ENCODE peak calls at places on chromosomes 3 and 15, in eight cellular contexts. T is omental fat pad; E is AG04449; C is left cardiac atrium; K is activated effector memory CD4-positive, alpha-beta T cell treated with Interleukin-2 at 50 U/mL for 16 hours; P is caudate nucleus; X is activated naive CD4-positive, alpha-beta T cell; Q is Caki2. B is an unnamed sample.

GRCh38 chr3:187571701-187572100 is 98.5 kb downstream of the SST start:
- DNase-seq in E (no peak), C (no peak), T (no peak), P (no peak), K (no peak), Q (peak), X (no peak), B (no peak)

GRCh38 chr3:155204851-155205250 is 88.6 kb downstream of the STRIT1 start:
- DNase-seq in T (no peak), Q (no peak), E (no peak), C (no peak), K (no peak), X (no peak), P (no peak), B (no peak)

GRCh38 chr3:64642327-64643151 is 45.3 kb downstream of the ADAMTS9 start:
- DNase-seq in E (no peak), K (no peak), P (no peak), Q (no peak), T (no peak), X (no peak), C (no peak), B (no peak)

GRCh38 chr15:100020614-100021013 is 287.4 kb upstream of the LYSMD4 start:
- DNase-seq in X (no peak), P (no peak), T (no peak), Q (no peak), E (no peak), K (no peak), C (no peak), B (no peak)

GRCh38 chr15:78041946-78042345 is 35.6 kb downstream of the TBC1D2B start:
- DNase-seq in Q (no peak), P (no peak), K (no peak), T (no peak), C (no peak), X (no peak), E (no peak), B (no peak)

GRCh38 chr15:64950888-64951287 is 38.8 kb downstream of the SPG21 start:
- DNase-seq in E (no peak), Q (no peak), C (no peak), T (no peak), K (no peak), X (no peak), P (no peak), B (no peak)

GRCh38 chr3:31610700-31611275 is 78.1 kb downstream of the STT3B start:
- DNase-seq in C (no peak), T (no peak), K (no peak), E (no peak), X (no peak), Q (peak), P (no peak), B (no peak)

GRCh38 chr3:53045107-53045783 is 628 bp downstream of the SFMBT1 start:
- DNase-seq in E (no peak), Q (no peak), K (peak), T (no peak), P (peak), C (peak), X (no peak), B (no peak)

GRCh38 chr3:29453278-29453961 is 172.5 kb downstream of the RBMS3 start:
- DNase-seq in P (peak), X (no peak), T (no peak), K (no peak), E (no peak), Q (no peak), C (peak), B (no peak)

GRCh38 chr3:125383744-125384143 is 8.6 kb upstream of the ZNF148 start:
- DNase-seq in X (no peak), T (no peak), C (no peak), K (no peak), P (no peak), E (no peak), Q (no peak), B (no peak)

GRCh38 chr3:177306252-177306651 is 109.0 kb upstream of the TBL1XR1 start:
- DNase-seq in X (no peak), T (no peak), C (no peak), K (no peak), Q (no peak), E (no peak), P (no peak), B (no peak)

GRCh38 chr3:172836390-172836997 is 86.0 kb downstream of the ECT2 start:
- DNase-seq in P (no peak), T (no peak), E (peak), C (peak), X (no peak), Q (peak), K (no peak), B (no peak)

GRCh38 chr3:131260525-131260924 is 121.0 kb upstream of the NUDT16 start:
- DNase-seq in T (no peak), E (no peak), Q (no peak), C (no peak), X (no peak), P (no peak), K (no peak), B (no peak)

GRCh38 chr3:37114251-37115145 is 59.9 kb downstream of the LRRFIP2 start:
- DNase-seq in T (no peak), E (peak), P (no peak), Q (no peak), K (no peak), X (no peak), C (no peak), B (peak)

GRCh38 chr3:14463330-14464216 is 61.2 kb downstream of the SLC6A6 start:
- DNase-seq in Q (no peak), P (no peak), T (no peak), X (no peak), K (no peak), E (no peak), C (no peak), B (no peak)

B was measured in AG04450.